ENCODE peak calls at places on chromosomes 7 and 10, in five cellular contexts. One of them, this sample, is unnamed.

GRCh38 chr7:130995252-130996081 is 261.5 kb upstream of the KLF14 start:
- DNase-seq in sciatic nerve: no peak
- DNase-seq in endodermal cell: no peak
- DNase-seq in stimulated activated CD4-positive, alpha-beta T cell treated with anti-CD3 and anti-CD28 coated beads, Interleukin-2, amount 100 ng/mL, for 24 hours: no peak
- DNase-seq in Right ventricle myocardium superior: no peak
- DNase-seq in this sample: no peak

GRCh38 chr7:21572331-21572730 is 29.5 kb downstream of the DNAH11 start:
- DNase-seq in sciatic nerve: no peak
- DNase-seq in endodermal cell: no peak
- DNase-seq in stimulated activated CD4-positive, alpha-beta T cell treated with anti-CD3 and anti-CD28 coated beads, Interleukin-2, amount 100 ng/mL, for 24 hours: no peak
- DNase-seq in Right ventricle myocardium superior: no peak
- DNase-seq in this sample: no peak

GRCh38 chr10:92530421-92530820 is 43.5 kb downstream of the IDE start:
- DNase-seq in sciatic nerve: no peak
- DNase-seq in endodermal cell: no peak
- DNase-seq in stimulated activated CD4-positive, alpha-beta T cell treated with anti-CD3 and anti-CD28 coated beads, Interleukin-2, amount 100 ng/mL, for 24 hours: no peak
- DNase-seq in Right ventricle myocardium superior: no peak
- DNase-seq in this sample: no peak

GRCh38 chr7:2710901-2711551 is 23.0 kb downstream of the AMZ1 start:
- DNase-seq in sciatic nerve: no peak
- DNase-seq in endodermal cell: peak
- DNase-seq in stimulated activated CD4-positive, alpha-beta T cell treated with anti-CD3 and anti-CD28 coated beads, Interleukin-2, amount 100 ng/mL, for 24 hours: no peak
- DNase-seq in Right ventricle myocardium superior: no peak
- DNase-seq in this sample: no peak

GRCh38 chr10:9911488-9911887 is 1106.2 kb upstream of the CELF2 start:
- DNase-seq in sciatic nerve: no peak
- DNase-seq in endodermal cell: peak
- DNase-seq in stimulated activated CD4-positive, alpha-beta T cell treated with anti-CD3 and anti-CD28 coated beads, Interleukin-2, amount 100 ng/mL, for 24 hours: no peak
- DNase-seq in Right ventricle myocardium superior: no peak
- DNase-seq in this sample: no peak

GRCh38 chr7:96663457-96663856 is 46.2 kb downstream of the SEM1 start:
- DNase-seq in sciatic nerve: no peak
- DNase-seq in endodermal cell: no peak
- DNase-seq in stimulated activated CD4-positive, alpha-beta T cell treated with anti-CD3 and anti-CD28 coated beads, Interleukin-2, amount 100 ng/mL, for 24 hours: no peak
- DNase-seq in Right ventricle myocardium superior: no peak
- DNase-seq in this sample: no peak

GRCh38 chr10:131885391-131886165 is 15.2 kb upstream of the PPP2R2D start:
- DNase-seq in sciatic nerve: peak
- DNase-seq in endodermal cell: peak
- DNase-seq in stimulated activated CD4-positive, alpha-beta T cell treated with anti-CD3 and anti-CD28 coated beads, Interleukin-2, amount 100 ng/mL, for 24 hours: peak
- DNase-seq in Right ventricle myocardium superior: peak
- DNase-seq in this sample: peak

GRCh38 chr10:1706256-1706655 is 31.1 kb downstream of the ADARB2 start:
- DNase-seq in sciatic nerve: no peak
- DNase-seq in endodermal cell: no peak
- DNase-seq in stimulated activated CD4-positive, alpha-beta T cell treated with anti-CD3 and anti-CD28 coated beads, Interleukin-2, amount 100 ng/mL, for 24 hours: no peak
- DNase-seq in Right ventricle myocardium superior: no peak
- DNase-seq in this sample: no peak

GRCh38 chr7:51592822-51593221 is 276.2 kb upstream of the COBL start:
- DNase-seq in sciatic nerve: no peak
- DNase-seq in endodermal cell: no peak
- DNase-seq in stimulated activated CD4-positive, alpha-beta T cell treated with anti-CD3 and anti-CD28 coated beads, Interleukin-2, amount 100 ng/mL, for 24 hours: no peak
- DNase-seq in Right ventricle myocardium superior: no peak
- DNase-seq in this sample: no peak

GRCh38 chr7:66016131-66016461 is 34.1 kb upstream of the GUSB start:
- DNase-seq in sciatic nerve: no peak
- DNase-seq in endodermal cell: no peak
- DNase-seq in stimulated activated CD4-positive, alpha-beta T cell treated with anti-CD3 and anti-CD28 coated beads, Interleukin-2, amount 100 ng/mL, for 24 hours: no peak
- DNase-seq in Right ventricle myocardium superior: no peak
- DNase-seq in this sample: no peak

GRCh38 chr10:649445-649797 is 40.0 kb downstream of the DIP2C start:
- DNase-seq in sciatic nerve: no peak
- DNase-seq in endodermal cell: no peak
- DNase-seq in stimulated activated CD4-positive, alpha-beta T cell treated with anti-CD3 and anti-CD28 coated beads, Interleukin-2, amount 100 ng/mL, for 24 hours: no peak
- DNase-seq in Right ventricle myocardium superior: no peak
- DNase-seq in this sample: no peak

GRCh38 chr10:61130366-61130765 is 186.4 kb upstream of the RHOBTB1 start:
- DNase-seq in sciatic nerve: no peak
- DNase-seq in endodermal cell: no peak
- DNase-seq in stimulated activated CD4-positive, alpha-beta T cell treated with anti-CD3 and anti-CD28 coated beads, Interleukin-2, amount 100 ng/mL, for 24 hours: no peak
- DNase-seq in Right ventricle myocardium superior: no peak
- DNase-seq in this sample: no peak

GRCh38 chr7:128031901-128032604 is 816 bp upstream of the LRRC4 start:
- DNase-seq in sciatic nerve: no peak
- DNase-seq in endodermal cell: peak
- DNase-seq in stimulated activated CD4-positive, alpha-beta T cell treated with anti-CD3 and anti-CD28 coated beads, Interleukin-2, amount 100 ng/mL, for 24 hours: peak
- DNase-seq in Right ventricle myocardium superior: peak
- DNase-seq in this sample: peak

GRCh38 chr10:1103551-1103950 is 47.4 kb downstream of the WDR37 start:
- DNase-seq in sciatic nerve: no peak
- DNase-seq in endodermal cell: no peak
- DNase-seq in stimulated activated CD4-positive, alpha-beta T cell treated with anti-CD3 and anti-CD28 coated beads, Interleukin-2, amount 100 ng/mL, for 24 hours: no peak
- DNase-seq in Right ventricle myocardium superior: no peak
- DNase-seq in this sample: no peak

GRCh38 chr10:74612195-74612594 is 214.2 kb upstream of the KAT6B start:
- DNase-seq in sciatic nerve: no peak
- DNase-seq in endodermal cell: no peak
- DNase-seq in stimulated activated CD4-positive, alpha-beta T cell treated with anti-CD3 and anti-CD28 coated beads, Interleukin-2, amount 100 ng/mL, for 24 hours: no peak
- DNase-seq in Right ventricle myocardium superior: no peak
- DNase-seq in this sample: no peak

GRCh38 chr7:113142385-113143119 is 24.2 kb upstream of the SMIM30 start:
- DNase-seq in sciatic nerve: no peak
- DNase-seq in endodermal cell: no peak
- DNase-seq in stimulated activated CD4-positive, alpha-beta T cell treated with anti-CD3 and anti-CD28 coated beads, Interleukin-2, amount 100 ng/mL, for 24 hours: no peak
- DNase-seq in Right ventricle myocardium superior: no peak
- DNase-seq in this sample: no peak